ENCODE peak calls at places on chromosomes 4 and X, in four cellular contexts. P is K562, J is HepG2, N is GM12878. Q is an unnamed sample.

GRCh38 chr4:85445058-85445639 is 29.8 kb upstream of the ARHGAP24 start:
- DNase-seq in N (no peak), P (no peak), J (no peak), Q (no peak)

GRCh38 chr4:80305466-80305865 is 30.1 kb upstream of the CFAP299 start:
- DNase-seq in P (no peak), N (no peak), J (no peak), Q (no peak)

GRCh38 chr4:76960014-76960413 is 10.5 kb downstream of the SEPTIN11 start:
- DNase-seq in P (no peak), N (peak), J (peak), Q (no peak)

GRCh38 chr4:31230579-31230978 is 510.4 kb downstream of the PCDH7 start:
- DNase-seq in J (no peak), P (no peak), N (no peak), Q (no peak)

GRCh38 chr4:110452546-110452945 is 23.4 kb upstream of the ENPEP start:
- DNase-seq in P (no peak), J (no peak), N (no peak), Q (no peak)

GRCh38 chr4:123233409-123233808 is 163.2 kb upstream of the SPRY1 start:
- DNase-seq in N (no peak), J (no peak), P (no peak), Q (no peak)

GRCh38 chrX:153739754-153740486 is 15.3 kb downstream of the ABCD1 start:
- DNase-seq in J (no peak), P (no peak), N (no peak), Q (no peak)

GRCh38 chrX:23993012-23993633 is 33.9 kb downstream of the KLHL15 start:
- DNase-seq in N (no peak), P (no peak), J (no peak), Q (no peak)

GRCh38 chr4:153733751-153734448 is 25.9 kb downstream of the RNF175 start:
- DNase-seq in N (no peak), J (no peak), P (no peak), Q (no peak)

GRCh38 chr4:176753049-176753448 is 39.7 kb downstream of the VEGFC start:
- DNase-seq in N (no peak), J (no peak), P (no peak), Q (no peak)

GRCh38 chr4:38366997-38367396 is 297.0 kb upstream of the KLF3 start:
- DNase-seq in P (no peak), N (no peak), J (no peak), Q (no peak)

GRCh38 chr4:9800878-9801277 is 19.4 kb downstream of the DRD5 start:
- DNase-seq in N (no peak), P (no peak), J (no peak), Q (no peak)

GRCh38 chr4:150976478-150977118 is 38.5 kb downstream of the LRBA start:
- DNase-seq in P (peak), N (no peak), J (peak), Q (no peak)

GRCh38 chr4:109912706-109913621 is at the start of gene EGF:
- DNase-seq in P (peak), J (no peak), N (no peak), Q (no peak)

GRCh38 chrX:112846114-112846513 is 5.5 kb upstream of the AMOT start:
- DNase-seq in J (no peak), P (no peak), N (no peak), Q (no peak)

GRCh38 chr4:98614655-98615054 is 43.8 kb downstream of the TSPAN5 start:
- DNase-seq in J (no peak), N (no peak), P (no peak), Q (no peak)

GRCh38 chr4:81049861-81050423 is 19.4 kb downstream of the BMP3 start:
- DNase-seq in J (no peak), P (no peak), N (no peak), Q (no peak)

GRCh38 chrX:134528936-134529335 is 69.0 kb downstream of the HPRT1 start:
- DNase-seq in P (no peak), J (no peak), N (no peak), Q (no peak)

GRCh38 chr4:81466841-81467671 is 4.7 kb downstream of the RASGEF1B start:
- DNase-seq in P (peak), N (peak), J (peak), Q (peak)

GRCh38 chrX:118148737-118149136 is 32.1 kb upstream of the KLHL13 start:
- DNase-seq in J (no peak), P (no peak), N (no peak), Q (no peak)

GRCh38 chrX:40504801-40505605 is 75.8 kb upstream of the ATP6AP2 start:
- DNase-seq in J (no peak), P (no peak), N (peak), Q (no peak)

GRCh38 chrX:19377799-19378198 is 34.1 kb downstream of the PDHA1 start:
- DNase-seq in J (no peak), P (no peak), N (no peak), Q (no peak)

GRCh38 chr4:143183513-143184216 is 1.1 kb upstream of the USP38 start:
- DNase-seq in N (no peak), J (no peak), P (no peak), Q (no peak)

GRCh38 chr4:107691378-107691777 is 28.7 kb downstream of the PAPSS1 start:
- DNase-seq in P (no peak), N (no peak), J (no peak), Q (no peak)

DNA sequence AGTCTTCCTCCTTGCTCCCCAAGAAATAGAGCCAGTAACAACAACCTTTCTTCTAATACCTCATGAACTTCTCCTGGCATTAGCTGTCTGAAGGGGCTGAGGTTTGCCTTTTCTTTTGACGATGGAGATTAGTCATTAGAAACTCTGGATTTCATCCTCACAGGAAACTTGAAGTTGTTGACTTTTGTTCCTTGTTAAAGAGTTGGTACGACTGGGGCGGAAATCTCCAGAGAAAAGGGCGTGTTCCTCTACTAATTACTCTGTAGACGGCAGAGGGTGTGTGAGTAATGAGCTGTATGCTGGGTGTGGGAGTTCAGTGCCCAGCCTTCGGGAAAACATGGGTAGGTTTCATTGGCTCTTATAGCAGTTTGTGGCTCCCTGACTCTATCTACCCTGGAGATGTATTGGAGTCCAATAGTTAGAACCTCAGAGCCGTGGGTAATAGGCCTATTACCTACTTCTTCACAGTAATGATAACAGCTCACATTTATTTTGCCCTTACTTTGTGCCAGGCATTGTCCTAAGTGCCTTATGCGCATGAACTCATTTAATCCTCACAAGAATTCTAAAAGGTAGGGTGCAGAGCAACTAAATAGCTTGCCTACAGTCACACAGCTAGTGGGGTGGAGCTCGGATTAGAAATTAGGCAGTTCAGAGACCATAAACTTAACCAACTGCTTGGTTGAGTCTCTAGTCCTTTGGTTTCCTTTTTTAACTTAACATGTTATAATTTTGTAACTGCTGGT is 23.4 kb downstream of the TMEM164 start:
- DNase-seq in J (no peak), P (no peak), N (no peak), Q (no peak)
- TF ChIP-seq CBX5 in J (no peak), P (no peak), N (no peak), Q (no peak)

GRCh38 chrX:154750301-154751120 is at the start of gene GAB3:
- DNase-seq in J (no peak), P (no peak), N (no peak), Q (no peak)

GRCh38 chrX:154749856-154750255 is 1.0 kb downstream of the GAB3 start:
- DNase-seq in J (no peak), P (no peak), N (no peak), Q (no peak)

GRCh38 chrX:154748712-154749339 is 2.1 kb downstream of the GAB3 start:
- DNase-seq in J (peak), N (no peak), P (peak), Q (no peak)

GRCh38 chrX:154751121-154751668 is 318 bp upstream of the GAB3 start:
- DNase-seq in P (peak), N (no peak), J (no peak), Q (no peak)

GRCh38 chrX:154751669-154752271 is 893 bp upstream of the GAB3 start:
- DNase-seq in P (peak), N (no peak), J (no peak), Q (no peak)
- TF ChIP-seq CBX5 in P (no peak), N (no peak), J (no peak), Q (no peak)

GRCh38 chrX:71532078-71532752 is 689 bp upstream of the OGT start:
- DNase-seq in J (no peak), P (peak), N (no peak), Q (no peak)
- TF ChIP-seq CBX5 in J (no peak), P (no peak), N (no peak), Q (no peak)

GRCh38 chrX:47746446-47746845 is 87.5 kb upstream of the UXT start:
- DNase-seq in N (no peak), J (no peak), P (no peak), Q (no peak)

GRCh38 chrX:47751670-47752069 is 85.0 kb upstream of the ZNF81 start:
- DNase-seq in J (no peak), N (no peak), P (peak), Q (peak)

GRCh38 chrX:47749185-47749967 is 87.3 kb upstream of the ZNF81 start:
- DNase-seq in P (no peak), J (no peak), N (no peak), Q (no peak)

GRCh38 chrX:47745386-47745785 is 86.4 kb upstream of the UXT start:
- DNase-seq in J (no peak), N (no peak), P (no peak), Q (no peak)

DNA sequence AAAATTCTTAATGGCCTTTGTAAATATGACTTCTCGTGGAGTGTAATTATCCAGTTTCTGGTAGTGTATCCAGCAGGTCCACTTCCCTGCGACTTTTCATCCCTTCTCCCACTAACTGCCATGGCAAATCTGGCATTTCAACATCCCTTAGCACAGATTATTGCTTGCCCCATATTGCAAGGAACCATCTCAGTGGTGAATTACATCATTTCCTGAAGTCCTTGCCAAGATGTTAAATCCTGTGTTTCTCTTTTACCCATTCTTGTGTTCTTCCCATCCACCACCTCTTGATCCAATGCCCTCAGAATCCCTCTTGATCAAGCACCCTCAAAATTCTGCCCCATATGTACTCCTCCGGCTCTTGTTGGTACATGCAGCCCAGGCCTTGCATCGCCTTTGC is 88.1 kb upstream of the ZNF81 start:
- DNase-seq in J (no peak), P (no peak), N (no peak), Q (no peak)
- TF ChIP-seq CBX5 in J (no peak), P (no peak), N (no peak), Q (no peak)